ENCODE peak calls at places on chromosomes 4 and X, in seven cellular contexts. Q, X, S, E, T, C and H are unnamed samples.

GRCh38 chr4:32133734-32134133 is 1413.6 kb downstream of the PCDH7 start:
- DNase-seq in Q (no peak), X (no peak), S (no peak), E (peak), T (no peak), C (no peak), H (no peak)

GRCh38 chr4:124941267-124941666 is 228.7 kb upstream of the ANKRD50 start:
- DNase-seq in Q (no peak), X (no peak), S (no peak), E (no peak), T (no peak), C (no peak), H (no peak)

GRCh38 chr4:47065099-47065498 is 33.7 kb downstream of the GABRB1 start:
- DNase-seq in Q (no peak), X (no peak), S (no peak), E (no peak), T (no peak), C (no peak), H (no peak)

GRCh38 chr4:123666486-123666885 is 269.9 kb downstream of the SPRY1 start:
- DNase-seq in Q (no peak), X (no peak), S (no peak), E (no peak), T (no peak), C (no peak), H (no peak)

GRCh38 chr4:175998782-175999181 is 66.9 kb upstream of the WDR17 start:
- DNase-seq in Q (no peak), X (no peak), S (no peak), E (peak), T (no peak), C (no peak), H (no peak)

GRCh38 chrX:49002091-49002935 is at the start of gene GRIPAP1:
- DNase-seq in Q (peak), X (peak), S (peak), E (peak), T (peak), C (peak), H (peak)

GRCh38 chrX:120293015-120293414 is 18.2 kb downstream of the TMEM255A start:
- DNase-seq in Q (no peak), X (no peak), S (no peak), E (no peak), T (no peak), C (no peak), H (no peak)

GRCh38 chr4:182346675-182347375 is 103.6 kb downstream of the TENM3 start:
- DNase-seq in Q (no peak), X (no peak), S (no peak), E (no peak), T (no peak), C (no peak), H (no peak)

GRCh38 chrX:31969714-31970113 is 897.9 kb upstream of the FTHL17 start:
- DNase-seq in Q (no peak), X (no peak), S (no peak), E (no peak), T (no peak), C (no peak), H (no peak)

GRCh38 chrX:30702736-30703135 is 49.5 kb downstream of the GK start:
- DNase-seq in Q (no peak), X (no peak), S (no peak), E (no peak), T (no peak), C (no peak), H (no peak)

GRCh38 chr4:100849319-100849718 is 331.5 kb upstream of the EMCN start:
- DNase-seq in Q (no peak), X (no peak), S (peak), E (peak), T (peak), C (no peak), H (no peak)

GRCh38 chr4:24656906-24657305 is 72.6 kb upstream of the DHX15 start:
- DNase-seq in Q (no peak), X (no peak), S (no peak), E (no peak), T (no peak), C (no peak), H (no peak)

GRCh38 chr4:8906991-8907595 is 35.5 kb upstream of the HMX1 start:
- DNase-seq in Q (no peak), X (no peak), S (no peak), E (no peak), T (peak), C (no peak), H (no peak)

GRCh38 chr4:107564326-107564725 is 155.7 kb downstream of the PAPSS1 start:
- DNase-seq in Q (no peak), X (no peak), S (no peak), E (peak), T (no peak), C (no peak), H (no peak)

GRCh38 chrX:2423293-2423692 is 77.5 kb downstream of the DHRSX start:
- DNase-seq in Q (no peak), X (no peak), S (no peak), E (no peak), T (no peak), C (no peak), H (no peak)

GRCh38 chr4:168387091-168387490 is 68.5 kb upstream of the DDX60 start:
- DNase-seq in Q (no peak), X (no peak), S (no peak), E (no peak), T (no peak), C (no peak), H (no peak)

GRCh38 chr4:48780867-48781219 is 764 bp upstream of the FRYL start:
- DNase-seq in Q (peak), X (no peak), S (no peak), E (no peak), T (no peak), C (peak), H (no peak)

GRCh38 chr4:72305080-72305479 is 263.9 kb downstream of the ADAMTS3 start:
- DNase-seq in Q (no peak), X (no peak), S (no peak), E (no peak), T (no peak), C (no peak), H (no peak)

GRCh38 chr4:43089730-43090129 is 197.2 kb downstream of the GRXCR1 start:
- DNase-seq in Q (no peak), X (no peak), S (no peak), E (no peak), T (no peak), C (no peak), H (no peak)

GRCh38 chr4:8346838-8347605 is 77.5 kb downstream of the HTRA3 start:
- DNase-seq in Q (no peak), X (no peak), S (peak), E (no peak), T (peak), C (no peak), H (no peak)

GRCh38 chr4:140243345-140243753 is 89.4 kb upstream of the MAML3 start:
- DNase-seq in Q (no peak), X (peak), S (no peak), E (peak), T (no peak), C (peak), H (no peak)

GRCh38 chr4:86544313-86544966 is 49.7 kb upstream of the PTPN13 start:
- DNase-seq in Q (no peak), X (no peak), S (no peak), E (peak), T (no peak), C (no peak), H (no peak)

GRCh38 chr4:14445882-14446281 is 556.4 kb upstream of the CPEB2 start:
- DNase-seq in Q (no peak), X (no peak), S (no peak), E (no peak), T (peak), C (no peak), H (no peak)